ENCODE peak calls at places on chromosomes 6 and 20, in five cellular contexts. I is K562, H is GM12878, K is upper lobe of left lung, A is A549. E is an unnamed sample.

GRCh38 chr6:13517116-13517515 is 29.7 kb upstream of the GFOD1 start:
- ATAC-seq in H (no peak), I (no peak), K (no peak), A (no peak), E (no peak)

GRCh38 chr6:44000164-44000842 is 126.9 kb downstream of the MRPL14 start:
- ATAC-seq in K (peak), I (peak), H (peak), A (no peak), E (no peak)

GRCh38 chr6:166724576-166724975 is 97.5 kb upstream of the RPS6KA2 start:
- ATAC-seq in I (no peak), A (no peak), H (no peak), K (no peak), E (no peak)

GRCh38 chr6:89984926-89985743 is 90.9 kb downstream of the GJA10 start:
- ATAC-seq in K (peak), A (no peak), I (peak), H (no peak), E (peak)

GRCh38 chr20:34987288-34988175 is 31.9 kb downstream of the MYH7B start:
- ATAC-seq in H (no peak), I (no peak), K (no peak), A (no peak), E (no peak)

GRCh38 chr6:46010270-46010669 is 5.4 kb downstream of the CLIC5 start:
- ATAC-seq in A (no peak), I (no peak), K (no peak), H (no peak), E (no peak)

GRCh38 chr6:148869589-148869988 is 122.8 kb downstream of the UST start:
- ATAC-seq in A (no peak), H (no peak), K (no peak), I (no peak), E (peak)

GRCh38 chr6:112202639-112203341 is 51.6 kb downstream of the LAMA4 start:
- ATAC-seq in A (no peak), H (peak), I (no peak), K (no peak), E (peak)

GRCh38 chr6:14751645-14752173 is 494.2 kb upstream of the JARID2 start:
- ATAC-seq in A (no peak), I (no peak), K (no peak), H (no peak), E (no peak)

GRCh38 chr20:59577037-59577808 is 27.1 kb upstream of the PHACTR3 start:
- ATAC-seq in I (no peak), H (no peak), K (no peak), A (no peak), E (no peak)

GRCh38 chr6:17932362-17932852 is 55.0 kb downstream of the KIF13A start:
- ATAC-seq in H (no peak), K (peak), I (peak), A (peak), E (peak)

GRCh38 chr6:36493859-36494258 is 51.1 kb downstream of the KCTD20 start:
- ATAC-seq in H (no peak), I (no peak), K (no peak), A (no peak), E (no peak)
- H3K27ac ChIP-seq in H (no peak), I (no peak), K (no peak), A (no peak), E (no peak)

GRCh38 chr6:73943401-73943800 is 247.4 kb downstream of the CD109 start:
- ATAC-seq in A (no peak), H (no peak), K (no peak), I (no peak), E (no peak)

GRCh38 chr6:73937805-73938204 is 241.8 kb downstream of the CD109 start:
- ATAC-seq in H (no peak), I (no peak), K (no peak), A (no peak), E (no peak)

GRCh38 chr6:73943930-73944652 is 248.1 kb downstream of the CD109 start:
- ATAC-seq in A (no peak), H (no peak), I (no peak), K (no peak), E (no peak)

GRCh38 chr6:73941892-73942291 is 245.9 kb downstream of the CD109 start:
- ATAC-seq in H (no peak), I (no peak), K (no peak), A (no peak), E (no peak)

GRCh38 chr6:73942581-73942980 is 246.6 kb downstream of the CD109 start:
- ATAC-seq in H (no peak), A (peak), I (no peak), K (no peak), E (no peak)
- TF ChIP-seq CTCF in H (no peak), A (no peak), I (no peak), K (no peak), E (no peak)

GRCh38 chr20:44693625-44694024 is 21.5 kb upstream of the CCN5 start:
- ATAC-seq in I (no peak), A (no peak), K (no peak), H (no peak), E (no peak)

GRCh38 chr20:44689809-44690208 is 25.4 kb upstream of the CCN5 start:
- ATAC-seq in H (no peak), I (no peak), K (no peak), A (no peak), E (no peak)

GRCh38 chr20:44692932-44693476 is 22.2 kb upstream of the CCN5 start:
- ATAC-seq in I (no peak), A (peak), K (peak), H (no peak), E (peak)

GRCh38 chr20:44690781-44691423 is 24.3 kb upstream of the CCN5 start:
- ATAC-seq in I (no peak), A (no peak), H (no peak), K (no peak), E (peak)

GRCh38 chr20:44691424-44692423 is 23.4 kb upstream of the CCN5 start:
- ATAC-seq in K (peak), A (no peak), I (no peak), H (no peak), E (peak)
- TF ChIP-seq EP300 in K (peak), A (no peak), I (no peak), H (no peak), E (no peak)

GRCh38 chr6:70391513-70391912 is 21.8 kb upstream of the FAM135A start:
- ATAC-seq in A (no peak), H (no peak), K (no peak), I (no peak), E (no peak)

GRCh38 chr6:70396796-70397729 is 16.2 kb upstream of the FAM135A start:
- ATAC-seq in H (peak), K (no peak), I (peak), A (no peak), E (no peak)

GRCh38 chr6:70395301-70395672 is 18.0 kb upstream of the FAM135A start:
- ATAC-seq in I (peak), A (no peak), K (no peak), H (no peak), E (no peak)

GRCh38 chr6:70396163-70396562 is 17.1 kb upstream of the FAM135A start:
- ATAC-seq in I (peak), A (no peak), K (no peak), H (no peak), E (no peak)

GRCh38 chr6:70394518-70395300 is 18.6 kb upstream of the FAM135A start:
- ATAC-seq in A (no peak), H (no peak), K (peak), I (peak), E (no peak)
- H3K27ac ChIP-seq in A (peak), H (no peak), K (no peak), I (peak), E (no peak)

GRCh38 chr6:154166140-154166539 is 127.1 kb downstream of the OPRM1 start:
- ATAC-seq in I (peak), A (no peak), K (no peak), H (peak), E (no peak)
- TF ChIP-seq CTCF in I (no peak), A (no peak), K (no peak), H (no peak), E (no peak)

DNA sequence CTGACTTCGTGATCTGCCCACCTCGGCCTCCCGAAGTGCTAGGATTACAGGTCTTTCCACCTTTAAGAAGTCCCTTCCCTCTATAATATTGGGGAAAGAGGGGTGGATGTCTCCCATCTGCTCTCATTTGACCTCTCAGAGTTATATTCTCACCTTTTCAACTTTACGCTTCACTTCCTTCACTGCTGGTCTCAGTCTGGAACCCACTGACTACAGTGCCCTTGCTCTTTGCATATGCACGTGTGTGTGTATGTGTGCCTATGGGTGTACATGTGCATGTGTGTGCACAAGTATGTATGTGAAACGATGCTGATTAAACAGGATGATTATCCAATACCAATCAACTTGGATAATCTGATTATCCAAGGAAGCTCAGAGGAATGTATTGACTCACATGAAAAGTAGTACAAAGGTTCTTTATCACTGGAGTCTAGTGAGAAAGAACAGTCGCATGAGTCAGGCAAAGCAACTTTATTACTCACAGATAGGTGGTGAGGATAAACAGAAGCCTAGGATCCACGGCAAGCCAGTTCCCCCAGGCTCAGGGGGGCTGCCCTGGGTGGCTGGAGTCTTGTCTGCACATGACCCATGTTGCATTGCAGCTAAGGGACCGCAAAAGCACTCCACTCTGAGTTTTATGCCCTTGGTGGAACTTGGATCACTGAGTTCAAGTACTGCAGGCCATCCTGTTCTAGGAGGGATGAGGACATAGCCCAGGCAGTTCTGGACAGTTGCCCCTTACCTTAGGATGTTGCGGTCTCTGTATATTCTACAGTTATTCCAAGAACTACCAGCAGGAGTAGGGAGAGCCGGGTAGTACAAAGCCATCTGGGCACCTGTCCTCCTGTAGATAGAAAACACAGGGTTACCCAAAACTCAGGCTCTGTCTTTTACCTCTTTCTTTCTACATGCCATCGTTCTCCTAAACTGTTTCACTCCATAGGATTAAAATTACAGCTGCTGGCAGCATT is 50.9 kb downstream of the SNRNP48 start:
- ATAC-seq in H (no peak), I (peak), K (no peak), A (peak), E (no peak)
- TF ChIP-seq EP300 in H (no peak), I (no peak), K (no peak), A (no peak), E (no peak)

DNA sequence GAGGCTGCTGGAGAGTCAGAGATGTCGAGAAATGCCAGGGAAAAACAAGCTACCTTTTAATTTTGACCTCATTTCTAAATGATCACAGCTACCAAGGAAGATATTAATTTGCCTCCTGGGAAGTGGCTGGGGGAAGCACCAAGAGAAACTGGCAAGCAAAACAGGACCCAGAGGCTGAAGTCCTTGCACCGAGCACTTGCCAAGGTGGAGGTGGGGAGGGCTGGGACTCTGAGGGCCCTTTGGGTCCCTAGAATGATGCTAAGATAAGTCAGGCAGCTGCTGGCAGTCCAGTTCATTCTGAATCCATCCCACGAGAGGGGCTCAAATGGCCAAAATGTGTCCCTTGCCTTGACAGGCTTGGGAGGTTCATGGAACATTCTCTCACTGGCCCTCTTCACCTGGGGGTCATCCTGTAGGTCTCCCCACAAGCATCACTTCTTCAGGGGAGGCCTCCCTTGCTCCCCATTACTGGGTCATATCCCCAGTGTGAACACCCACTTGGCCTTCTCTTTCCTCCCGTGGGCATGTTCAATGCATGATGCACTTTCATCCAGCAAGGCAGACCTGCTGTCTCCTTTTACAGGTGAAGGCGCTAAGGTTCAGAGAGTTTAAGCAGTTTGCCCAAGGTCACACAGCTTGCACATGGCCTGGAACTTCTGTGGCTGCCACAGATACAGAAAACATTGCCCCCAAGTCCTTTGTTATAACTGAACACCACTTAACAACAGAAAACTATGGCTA is 39.1 kb upstream of the BLCAP start:
- ATAC-seq in I (no peak), H (no peak), K (no peak), A (no peak), E (no peak)
- H3K27ac ChIP-seq in I (no peak), H (no peak), K (no peak), A (no peak), E (no peak)

GRCh38 chr6:31156647-31157046 is 955 bp downstream of the CCHCR1 start:
- ATAC-seq in K (no peak), I (no peak), H (no peak), A (no peak), E (no peak)

GRCh38 chr6:31158140-31158862 is at the start of gene TCF19:
- ATAC-seq in K (peak), A (peak), H (peak), I (peak), E (peak)

GRCh38 chr6:31161216-31162126 is 3.1 kb downstream of the TCF19 start:
- ATAC-seq in I (no peak), A (no peak), K (no peak), H (no peak), E (no peak)

GRCh38 chr6:31157543-31158139 is at the start of gene CCHCR1:
- ATAC-seq in H (peak), I (peak), A (peak), K (no peak), E (no peak)

GRCh38 chr6:31158863-31159855 is 770 bp downstream of the TCF19 start:
- ATAC-seq in I (peak), A (peak), K (no peak), H (peak), E (no peak)
- TF ChIP-seq CTCF in I (peak), A (no peak), K (no peak), H (no peak), E (no peak)

GRCh38 chr6:111119550-111120329 is 32.4 kb downstream of the SLC16A10 start:
- ATAC-seq in I (no peak), K (no peak), H (no peak), A (no peak), E (no peak)
- TF ChIP-seq EP300 in I (no peak), K (peak), H (no peak), A (no peak), E (no peak)

GRCh38 chr20:57991211-57991841 is 237.1 kb downstream of the ANKRD60 start:
- ATAC-seq in H (peak), A (peak), K (no peak), I (no peak), E (peak)
- H3K27ac ChIP-seq in H (no peak), A (peak), K (no peak), I (no peak), E (no peak)

E was measured in gastroesophageal sphincter.